ENCODE peak calls at places on chromosomes 2 and 18, in eight cellular contexts. A, K, Y, F, W, Q, J and S are unnamed samples. For H3K4me1, the result is how much of the 10 kb centered on the place peaks cover.

GRCh38 chr2:81087646-81088045 is 783.1 kb upstream of the LRRTM1 start:
- DNase-seq in A (no peak), Y (no peak), Q (no peak), J (no peak), W (no peak), K (no peak), F (no peak), S (no peak)

GRCh38 chr2:67559156-67559555 is 162.0 kb downstream of the ETAA1 start:
- DNase-seq in A (no peak), Q (no peak), J (no peak), F (no peak), Y (no peak), W (no peak), K (no peak), S (no peak)

GRCh38 chr2:100321181-100321880 is 970 bp downstream of the LONRF2 start:
- DNase-seq in Y (peak), F (peak), K (peak), Q (peak), W (peak), J (peak), A (peak), S (peak)

GRCh38 chr2:234955091-234955511 is 3.3 kb downstream of the SH3BP4 start:
- DNase-seq in A (no peak), J (no peak), K (no peak), Y (no peak), Q (no peak), W (no peak), F (no peak), S (no peak)

GRCh38 chr18:61019902-61020301 is 313.3 kb upstream of the CDH20 start:
- DNase-seq in J (no peak), Q (no peak), K (no peak), W (no peak), A (no peak), F (no peak), Y (no peak), S (no peak)

GRCh38 chr2:176114120-176114929 is 2.3 kb upstream of the HOXD10 start:
- DNase-seq in J (no peak), A (no peak), K (no peak), W (no peak), F (no peak), Q (no peak), Y (no peak), S (no peak)

GRCh38 chr2:187220100-187220499 is 228.0 kb downstream of the CALCRL start:
- DNase-seq in A (no peak), W (no peak), F (no peak), J (no peak), K (no peak), Q (no peak), Y (no peak), S (no peak)

GRCh38 chr2:231364961-231365810 is 30.3 kb upstream of the B3GNT7 start:
- DNase-seq in F (no peak), A (peak), W (peak), J (no peak), Q (no peak), Y (peak), K (no peak), S (no peak)

GRCh38 chr2:164953279-164953678 is 2.0 kb downstream of the SLC38A11 start:
- DNase-seq in K (no peak), Y (no peak), W (no peak), Q (no peak), A (no peak), F (no peak), J (no peak), S (no peak)

GRCh38 chr18:59628995-59629394 is 68.2 kb downstream of the CCBE1 start:
- DNase-seq in F (no peak), Y (no peak), W (no peak), Q (no peak), K (no peak), J (no peak), A (no peak), S (no peak)

GRCh38 chr18:77140439-77141109 is 8.0 kb upstream of the MBP start:
- DNase-seq in Y (no peak), W (no peak), Q (no peak), F (no peak), J (no peak), K (no peak), A (peak), S (no peak)

GRCh38 chr2:176079851-176080539 is 3.8 kb downstream of the EVX2 start:
- DNase-seq in K (no peak), A (peak), F (no peak), J (no peak), Y (peak), Q (no peak), W (no peak), S (no peak)

GRCh38 chr2:98458207-98458606 is 13.5 kb downstream of the INPP4A start:
- DNase-seq in J (no peak), F (no peak), K (no peak), W (no peak), Y (no peak), A (no peak), Q (no peak), S (no peak)

GRCh38 chr2:29322011-29322410 is 206.8 kb downstream of the CLIP4 start:
- DNase-seq in J (no peak), W (no peak), Q (no peak), F (no peak), K (no peak), Y (peak), A (no peak), S (no peak)

GRCh38 chr2:113910110-113910717 is 20.3 kb downstream of the ACTR3 start:
- DNase-seq in Y (no peak), A (peak), Q (no peak), J (peak), F (no peak), K (no peak), W (no peak), S (no peak)

GRCh38 chr18:79395308-79395640 is 456 bp upstream of the NFATC1 start:
- DNase-seq in A (no peak), Y (no peak), W (no peak), K (no peak), J (no peak), Q (no peak), F (no peak), S (no peak)

GRCh38 chr2:180374502-180375281 is 367.6 kb upstream of the CWC22 start:
- DNase-seq in W (no peak), Y (peak), K (no peak), J (no peak), A (no peak), Q (no peak), F (no peak), S (no peak)

GRCh38 chr2:237863102-237863511 is 3.7 kb downstream of the RAMP1 start:
- DNase-seq in J (no peak), Y (no peak), K (no peak), F (no peak), W (no peak), Q (no peak), A (no peak), S (no peak)

GRCh38 chr2:158321264-158321663 is 135.3 kb downstream of the CCDC148 start:
- DNase-seq in Y (peak), A (no peak), W (no peak), K (no peak), F (no peak), J (peak), Q (peak), S (no peak)

GRCh38 chr2:26491563-26492167 is 13.7 kb upstream of the OTOF start:
- DNase-seq in F (no peak), Y (no peak), A (no peak), J (no peak), W (no peak), Q (no peak), K (no peak), S (no peak)

GRCh38 chr2:26309921-26310320 is 36.0 kb upstream of the SELENOI start:
- DNase-seq in W (no peak), J (no peak), Q (no peak), A (no peak), Y (no peak), K (no peak), F (no peak), S (no peak)

GRCh38 chr18:21911551-21911950 is 171.0 kb downstream of the MIB1 start:
- DNase-seq in J (no peak), Q (no peak), K (no peak), A (no peak), W (no peak), Y (no peak), F (no peak), S (no peak)

GRCh38 chr18:9951022-9951859 is 37.4 kb downstream of the VAPA start:
- DNase-seq in Q (no peak), W (no peak), F (no peak), J (no peak), Y (peak), K (no peak), A (peak), S (no peak)

GRCh38 chr18:57397440-57397839 is 37.7 kb upstream of the ONECUT2 start:
- DNase-seq in A (peak), Q (no peak), W (no peak), K (no peak), J (no peak), Y (no peak), F (no peak), S (no peak)

GRCh38 chr2:72153026-72153791 is 5.5 kb upstream of the CYP26B1 start:
- DNase-seq in Y (no peak), W (no peak), Q (peak), J (no peak), A (no peak), K (no peak), F (peak), S (no peak)

GRCh38 chr2:224870341-224870740 is 154.2 kb upstream of the CCDC195 start:
- DNase-seq in F (no peak), Q (no peak), Y (no peak), A (no peak), J (no peak), W (no peak), K (no peak), S (no peak)

GRCh38 chr2:98027955-98028593 is 32.3 kb upstream of the TMEM131 start:
- DNase-seq in Y (peak), W (no peak), K (no peak), Q (no peak), J (no peak), A (no peak), F (no peak), S (no peak)

GRCh38 chr2:144230452-144231085 is 289.4 kb downstream of the ZEB2 start:
- DNase-seq in Q (no peak), W (no peak), Y (peak), K (no peak), J (no peak), A (no peak), F (no peak), S (no peak)

GRCh38 chr2:15912203-15912602 is 28.1 kb upstream of the MYCN start:
- DNase-seq in Q (peak), W (peak), A (peak), J (peak), Y (peak), F (peak), K (no peak), S (peak)

GRCh38 chr2:1721706-1722483 is 22.4 kb downstream of the PXDN start:
- DNase-seq in Q (no peak), Y (peak), K (no peak), J (no peak), W (no peak), F (no peak), A (no peak), S (no peak)

GRCh38 chr2:26035110-26035728 is 1.3 kb downstream of the RAB10 start:
- DNase-seq in J (no peak), A (no peak), Q (no peak), K (no peak), W (no peak), F (no peak), Y (no peak), S (no peak)

GRCh38 chr2:190843874-190844699 is 36.5 kb upstream of the GLS start:
- DNase-seq in W (no peak), Q (no peak), K (no peak), J (no peak), A (no peak), Y (no peak), F (no peak), S (no peak)

GRCh38 chr2:237732790-237733349 is 65.7 kb upstream of the RBM44 start:
- DNase-seq in Y (no peak), J (peak), W (no peak), A (no peak), K (no peak), Q (peak), F (no peak), S (peak)

GRCh38 chr2:168427451-168427850 is 28.6 kb upstream of the CERS6 start:
- DNase-seq in F (no peak), W (no peak), A (peak), Y (peak), K (no peak), J (no peak), Q (no peak), S (no peak)

GRCh38 chr18:50862401-50862800 is 16.5 kb upstream of the ME2 start:
- DNase-seq in J (no peak), F (no peak), W (no peak), Y (no peak), K (no peak), A (no peak), Q (no peak), S (no peak)
- H3K4me1 ChIP-seq in J (under half), F (under half), W (under half), Y (under half), K (under half), A (under half), Q (under half), S (under half)

GRCh38 chr2:152036611-152037469 is 62.0 kb downstream of the CACNB4 start:
- DNase-seq in Y (peak), J (peak), A (peak), K (peak), W (no peak), Q (peak), F (peak), S (peak)
- TF ChIP-seq CTCF in Y (peak), J (peak), A (peak), K (peak), W (peak), Q (peak), F (peak), S (peak)

DNA sequence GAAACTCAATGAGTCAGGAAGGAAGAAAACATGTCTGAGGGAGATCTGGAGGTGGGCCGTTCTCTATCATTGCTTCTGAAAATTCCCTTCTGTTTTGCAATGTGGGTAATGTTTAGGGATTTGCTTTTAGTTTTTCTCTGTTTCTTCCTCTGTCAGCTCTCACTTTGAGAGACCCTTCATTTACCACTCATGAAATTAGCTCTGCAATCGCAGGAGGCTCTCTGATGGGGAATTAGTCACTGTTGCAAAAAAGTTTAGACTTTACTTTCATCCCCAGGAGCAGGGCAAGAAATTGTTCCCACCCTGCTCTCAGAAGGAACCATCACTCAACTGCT is 80.0 kb upstream of the MAP4K3 start:
- DNase-seq in Y (no peak), Q (no peak), K (no peak), J (no peak), W (no peak), A (no peak), F (no peak), S (no peak)
- H3K4me1 ChIP-seq in Y (under half), Q (under half), K (under half), J (under half), W (under half), A (under half), F (under half), S (half or more)

GRCh38 chr2:171225989-171226388 is 65.3 kb upstream of the TLK1 start:
- DNase-seq in J (no peak), F (no peak), Q (no peak), K (no peak), Y (no peak), W (no peak), A (no peak), S (no peak)

GRCh38 chr2:171226471-171226870 is 65.8 kb upstream of the TLK1 start:
- DNase-seq in A (no peak), W (no peak), Q (no peak), Y (no peak), J (no peak), F (no peak), K (no peak), S (no peak)

GRCh38 chr2:171228826-171229225 is 68.1 kb upstream of the TLK1 start:
- DNase-seq in K (no peak), Q (no peak), W (no peak), Y (no peak), A (no peak), J (no peak), F (no peak), S (no peak)

GRCh38 chr2:171227066-171227782 is 66.5 kb upstream of the TLK1 start:
- DNase-seq in W (no peak), F (no peak), Y (no peak), A (no peak), Q (no peak), K (no peak), J (no peak), S (no peak)

DNA sequence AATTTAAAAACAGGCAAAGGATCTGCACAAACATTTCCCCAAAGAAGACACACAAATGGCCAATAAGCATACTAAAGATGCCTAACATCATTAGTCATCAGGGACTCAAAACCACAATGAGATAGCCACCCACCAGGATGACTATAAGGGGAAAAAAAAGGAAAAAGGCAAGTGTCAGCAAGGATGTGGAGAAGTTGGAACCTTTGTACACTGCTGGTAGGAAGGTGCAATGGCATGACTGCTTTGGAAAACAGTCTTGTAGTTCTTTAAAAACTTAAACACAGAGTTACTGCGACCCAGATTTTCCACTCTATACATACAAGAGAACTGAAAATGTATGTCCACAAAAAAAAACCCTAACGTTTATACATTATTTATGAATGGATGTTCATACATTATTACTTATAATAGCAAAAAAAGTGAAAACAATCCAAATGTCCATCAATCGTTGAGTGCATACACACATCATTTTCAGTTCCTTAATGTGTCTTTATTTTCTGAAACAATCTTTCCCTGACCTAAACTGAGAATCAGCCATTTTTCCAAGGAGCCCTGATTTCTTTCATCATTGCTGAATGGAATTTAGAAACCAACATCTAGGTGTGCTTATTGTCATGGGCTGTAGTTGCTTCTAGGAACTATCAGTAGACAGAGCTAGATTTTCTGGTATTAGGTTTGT is 64.7 kb upstream of the TLK1 start:
- DNase-seq in A (peak), Q (no peak), J (no peak), Y (peak), W (no peak), F (no peak), K (no peak), S (no peak)
- TF ChIP-seq CTCF in A (no peak), Q (no peak), J (no peak), Y (peak), W (no peak), F (no peak), K (no peak), S (no peak)

DNA sequence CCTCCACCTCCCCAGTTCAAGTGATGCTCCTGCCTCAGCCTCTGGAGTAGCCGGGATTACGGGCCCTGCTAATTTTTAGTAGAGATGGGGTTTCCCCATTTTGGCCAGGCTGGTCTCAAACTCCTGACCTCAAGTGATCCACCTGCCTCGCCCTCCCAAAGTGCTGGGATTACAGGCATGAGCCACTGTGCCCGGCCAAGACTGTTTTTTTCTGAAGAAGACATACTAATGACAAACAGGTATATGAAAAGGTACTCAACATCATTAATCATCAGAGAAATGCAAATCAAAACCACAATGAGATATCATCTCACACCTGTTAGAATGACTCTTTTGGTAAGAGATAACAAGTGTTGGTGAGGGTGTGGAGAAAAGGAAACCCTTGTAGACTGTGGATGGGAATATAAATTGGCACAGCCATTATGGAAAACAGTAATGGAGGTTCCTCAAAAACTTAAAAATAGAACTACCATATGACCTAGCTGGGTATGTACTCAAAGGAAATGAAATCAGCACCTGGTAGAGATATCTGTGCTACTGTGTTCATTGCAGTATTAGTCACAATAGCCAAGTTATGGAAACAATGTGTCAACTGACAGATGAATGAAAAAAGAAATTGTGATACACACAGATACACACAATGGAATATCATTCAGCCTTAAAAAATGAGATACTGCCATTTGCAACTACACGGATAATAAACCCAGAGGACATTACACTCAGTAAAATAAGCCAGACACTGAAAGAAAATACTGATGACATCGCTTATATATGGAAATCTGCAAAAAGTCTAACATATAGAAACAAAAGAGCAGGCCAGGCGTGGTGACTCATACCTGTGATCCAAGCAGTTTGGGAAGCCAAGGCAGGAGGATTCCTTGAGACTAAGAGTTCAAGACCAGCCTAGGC is 20.8 kb downstream of the SOS1 start:
- DNase-seq in A (no peak), Q (no peak), J (no peak), K (no peak), F (no peak), W (no peak), Y (peak), S (no peak)
- H3K4me1 ChIP-seq in A (under half), Q (under half), J (under half), K (under half), F (under half), W (under half), Y (under half), S (under half)

GRCh38 chr18:11310476-11311086 is 161.2 kb upstream of the PIEZO2 start:
- DNase-seq in F (peak), W (no peak), K (peak), Q (no peak), J (peak), A (peak), Y (peak), S (peak)
- TF ChIP-seq CTCF in F (peak), W (peak), K (peak), Q (no peak), J (peak), A (peak), Y (peak), S (peak)

GRCh38 chr2:216678098-216678465 is 17.3 kb downstream of the IGFBP5 start:
- DNase-seq in W (no peak), Q (no peak), A (no peak), Y (no peak), J (no peak), F (no peak), K (no peak), S (no peak)

GRCh38 chr2:216678813-216679657 is 16.3 kb downstream of the IGFBP5 start:
- DNase-seq in A (no peak), Y (no peak), K (no peak), Q (no peak), F (no peak), W (no peak), J (no peak), S (no peak)

GRCh38 chr2:216681683-216682082 is 13.7 kb downstream of the IGFBP5 start:
- DNase-seq in W (no peak), Q (no peak), J (no peak), Y (no peak), F (no peak), K (no peak), A (no peak), S (no peak)

GRCh38 chr2:216680951-216681629 is 14.3 kb downstream of the IGFBP5 start:
- DNase-seq in J (no peak), Q (no peak), K (no peak), A (no peak), Y (no peak), F (no peak), W (no peak), S (no peak)

GRCh38 chr2:216679658-216680024 is 15.7 kb downstream of the IGFBP5 start:
- DNase-seq in K (no peak), J (no peak), Y (no peak), W (no peak), A (no peak), Q (no peak), F (no peak), S (peak)
- H3K4me1 ChIP-seq in K (under half), J (under half), Y (under half), W (under half), A (under half), Q (under half), F (under half), S (half or more)

GRCh38 chr2:206840999-206841398 is 75.6 kb downstream of the FASTKD2 start:
- DNase-seq in K (no peak), A (no peak), Y (no peak), J (no peak), W (no peak), Q (no peak), F (no peak), S (no peak)
- TF ChIP-seq CTCF in K (no peak), A (no peak), Y (no peak), J (no peak), W (no peak), Q (no peak), F (no peak), S (no peak)